ENCODE peak calls at places on chromosome 22, in ten cellular contexts. D is upper lobe of right lung, K is mammary epithelial cell, Y is AG09309, A is neural progenitor cell, T is neural crest cell, O is fibroblast of mammary gland, M is lower lobe of right lung, E is cardiac muscle cell, U is IMR-90. W is an unnamed sample.

GRCh38 chr22:31340360-31340759 is 5.8 kb downstream of the PATZ1 start:
- DNase-seq in D (no peak), K (no peak), Y (no peak), A (no peak), T (no peak), O (no peak), M (no peak), E (no peak), U (no peak), W (no peak)

GRCh38 chr22:31917227-31917921 is 27.0 kb upstream of the YWHAH start:
- DNase-seq in D (peak; percentile 67), K (no peak), Y (no peak), A (no peak), T (no peak), O (no peak), M (peak; percentile 58), E (no peak), U (no peak), W (no peak)

GRCh38 chr22:28706845-28707244 is 27.2 kb upstream of the TTC28 start:
- DNase-seq in D (no peak), K (no peak), Y (no peak), A (no peak), T (no peak), O (no peak), M (no peak), E (no peak), U (no peak), W (no peak)

GRCh38 chr22:36197601-36198146 is 3.9 kb downstream of the APOL4 start:
- DNase-seq in D (no peak), K (no peak), Y (no peak), A (peak; percentile 54), T (peak; percentile 29), O (no peak), M (no peak), E (no peak), U (no peak), W (no peak)

GRCh38 chr22:25702046-25702445 is 39.9 kb upstream of the MYO18B start:
- DNase-seq in D (no peak), K (peak; percentile 2), Y (no peak), A (no peak), T (no peak), O (peak; percentile 51), M (no peak), E (peak; percentile 51), U (peak; percentile 29), W (no peak)

GRCh38 chr22:40728731-40729189 is 49.5 kb downstream of the MCHR1 start:
- DNase-seq in D (no peak), K (peak; percentile 68), Y (no peak), A (no peak), T (no peak), O (no peak), M (peak; percentile 51), E (peak; percentile 64), U (no peak), W (no peak)

GRCh38 chr22:50706481-50707125 is 31.4 kb upstream of the ACR start:
- DNase-seq in D (peak; percentile 37), K (no peak), Y (no peak), A (no peak), T (no peak), O (no peak), M (peak; percentile 28), E (no peak), U (no peak), W (no peak)

GRCh38 chr22:17777005-17777716 is 2.9 kb upstream of the BID start:
- DNase-seq in D (peak; percentile 79), K (no peak), Y (no peak), A (no peak), T (no peak), O (no peak), M (peak; percentile 75), E (no peak), U (no peak), W (no peak)

GRCh38 chr22:25875461-25875860 is 133.5 kb downstream of the MYO18B start:
- DNase-seq in D (no peak), K (no peak), Y (no peak), A (no peak), T (no peak), O (no peak), M (no peak), E (no peak), U (no peak), W (no peak)

GRCh38 chr22:48554893-48555552 is 1272.7 kb downstream of the BRD1 start:
- DNase-seq in D (no peak), K (no peak), Y (no peak), A (peak; percentile 69), T (peak; percentile 26), O (no peak), M (no peak), E (no peak), U (no peak), W (no peak)

GRCh38 chr22:20552913-20553401 is 45.5 kb downstream of the MED15 start:
- DNase-seq in D (no peak), K (no peak), Y (no peak), A (no peak), T (no peak), O (peak; percentile 65), M (no peak), E (peak; percentile 24), U (peak; percentile 83), W (no peak)

GRCh38 chr22:20550057-20550817 is 42.8 kb downstream of the MED15 start:
- DNase-seq in D (no peak), K (no peak), Y (no peak), A (no peak), T (no peak), O (peak; percentile 48), M (no peak), E (no peak), U (no peak), W (no peak)

GRCh38 chr22:20552450-20552894 is 45.1 kb downstream of the MED15 start:
- DNase-seq in D (no peak), K (no peak), Y (no peak), A (no peak), T (no peak), O (peak; percentile 92), M (no peak), E (peak; percentile 14), U (peak; percentile 42), W (no peak)

GRCh38 chr22:20550851-20551744 is 43.7 kb downstream of the MED15 start:
- DNase-seq in D (no peak), K (no peak), Y (no peak), A (peak; percentile 59), T (peak; percentile 44), O (peak; percentile 89), M (no peak), E (peak; percentile 74), U (peak; percentile 78), W (no peak)

DNA sequence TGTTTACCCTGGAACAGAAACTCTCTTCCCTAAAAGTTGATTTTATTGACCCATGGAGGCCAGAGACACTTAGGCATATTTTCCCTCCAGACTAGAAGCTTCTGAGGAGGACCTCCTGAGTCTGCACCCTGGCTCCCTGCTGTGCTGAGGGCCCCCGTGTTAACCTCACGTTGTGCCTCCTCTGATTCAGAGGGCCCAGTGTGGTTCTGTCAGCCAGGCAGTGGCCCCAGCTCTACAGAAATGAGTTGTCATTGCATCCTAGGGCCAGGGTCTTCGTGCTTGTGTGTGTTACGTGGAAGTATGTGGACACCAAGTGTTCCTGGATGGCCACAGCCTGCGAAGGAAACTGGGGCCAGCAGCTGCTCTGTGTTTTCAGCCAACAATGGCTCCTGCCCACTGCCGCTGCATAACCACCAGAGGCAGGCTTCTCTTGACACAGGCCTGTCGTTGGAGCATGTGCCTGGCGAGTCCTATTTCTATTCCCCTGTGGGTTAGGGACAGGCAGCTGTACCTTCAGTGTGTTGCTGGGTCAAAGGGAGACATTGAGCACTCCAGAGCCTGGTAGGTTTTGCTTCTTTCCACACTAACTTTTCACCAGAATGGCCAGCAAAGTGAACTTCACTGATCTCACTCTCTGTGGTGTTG is 44.5 kb downstream of the MED15 start:
- DNase-seq in D (no peak), K (no peak), Y (no peak), A (no peak), T (no peak), O (no peak), M (no peak), E (peak; percentile 19), U (no peak), W (no peak)
- TF ChIP-seq CTCF in D (peak; percentile 36), K (peak; percentile 9), Y (peak; percentile 60), A (peak; percentile 18), T (peak; percentile 35), O (peak; percentile 32), M (peak; percentile 33), E (no peak), U (peak; percentile 3), W (peak; percentile 51)

DNA sequence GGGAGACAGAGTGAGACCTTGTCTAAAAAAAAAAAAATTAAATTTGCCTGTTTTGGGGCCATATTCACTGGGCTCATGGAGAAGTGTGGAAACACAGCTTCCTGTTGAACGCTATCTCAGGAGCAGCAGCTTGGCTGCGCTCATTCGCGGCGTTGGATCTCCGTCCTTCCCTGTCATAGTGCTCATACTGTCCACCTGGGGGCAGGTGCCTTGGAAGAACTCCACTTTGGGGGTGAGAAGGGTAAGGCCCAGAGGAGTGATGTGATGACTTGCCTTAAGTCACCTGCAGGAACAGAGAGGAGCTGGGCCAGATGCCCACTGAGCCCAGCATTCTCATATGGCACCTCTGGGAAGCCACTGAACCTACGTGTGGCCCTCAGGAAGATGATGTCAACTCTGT is 82.8 kb downstream of the CABIN1 start:
- DNase-seq in D (peak; percentile 15), K (no peak), Y (no peak), A (no peak), T (no peak), O (no peak), M (no peak), E (no peak), U (no peak), W (no peak)
- TF ChIP-seq CTCF in D (no peak), K (peak; percentile 3), Y (no peak), A (no peak), T (no peak), O (no peak), M (no peak), E (no peak), U (peak; percentile 1), W (no peak)

DNA sequence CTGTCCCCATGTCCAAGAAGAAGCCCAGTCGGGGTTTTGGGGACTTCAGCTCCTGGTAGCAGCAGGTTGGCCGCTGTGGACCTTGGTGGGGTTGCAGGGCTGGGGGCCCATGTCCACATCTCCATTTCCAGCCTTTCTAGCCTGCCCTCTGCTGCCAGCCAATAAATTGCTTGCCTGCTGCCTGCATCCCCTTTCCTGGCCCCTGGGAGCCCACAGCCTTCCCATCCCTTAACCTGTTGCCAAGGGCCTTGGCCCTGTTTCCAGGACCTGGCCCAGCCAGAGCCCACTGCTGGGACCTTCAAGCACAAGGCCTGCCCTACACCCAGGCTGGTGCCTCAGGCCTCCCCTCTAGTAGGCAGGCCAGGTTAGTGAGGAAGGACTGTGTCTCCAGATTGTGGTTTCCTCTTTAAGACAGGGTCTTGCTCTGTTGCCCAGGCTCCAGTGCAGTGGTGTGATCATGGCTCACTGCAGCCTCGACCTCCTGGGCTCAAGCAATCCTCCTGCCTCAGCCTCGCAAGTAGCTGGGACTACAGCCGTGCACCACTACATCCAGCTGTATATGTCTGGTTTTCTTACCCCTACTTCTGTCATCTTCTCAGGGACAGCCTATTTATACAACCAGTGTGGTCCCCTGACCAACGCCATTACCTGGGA is 29.7 kb downstream of the PPIL2 start:
- DNase-seq in D (no peak), K (no peak), Y (no peak), A (no peak), T (no peak), O (no peak), M (no peak), E (no peak), U (no peak), W (no peak)
- TF ChIP-seq CTCF in D (no peak), K (no peak), Y (no peak), A (no peak), T (no peak), O (no peak), M (no peak), E (no peak), U (no peak), W (no peak)

GRCh38 chr22:27617214-27617881 is 184.2 kb downstream of the MN1 start:
- DNase-seq in D (no peak), K (no peak), Y (no peak), A (no peak), T (no peak), O (no peak), M (no peak), E (no peak), U (no peak), W (no peak)
- TF ChIP-seq CTCF in D (no peak), K (peak; percentile 35), Y (no peak), A (no peak), T (peak; percentile 19), O (peak; percentile 3), M (no peak), E (no peak), U (peak; percentile 7), W (no peak)

W was measured in AG09319.